ENCODE peak calls at places on chromosomes 7 and 10, in six cellular contexts. G is neural crest cell, F is PC-3, U is tibial artery, Y is coronary artery, E is type B pancreatic cell. X is an unnamed sample.

GRCh38 chr7:117623606-117624005 is 143.8 kb downstream of the CFTR start:
- DNase-seq in U (no peak), Y (no peak), E (no peak), G (no peak), F (no peak), X (no peak)

GRCh38 chr10:133276435-133277201 is at the start of gene ADAM8:
- DNase-seq in F (peak; percentile 61), U (no peak), E (no peak), G (no peak), Y (no peak), X (no peak)

GRCh38 chr10:61639952-61640351 is 22.8 kb upstream of the CABCOCO1 start:
- DNase-seq in E (no peak), U (no peak), Y (no peak), F (peak; percentile 48), G (no peak), X (no peak)

GRCh38 chr7:104922187-104923009 is 91.6 kb upstream of the KMT2E start:
- DNase-seq in G (no peak), U (no peak), E (no peak), Y (no peak), F (no peak), X (no peak)

GRCh38 chr10:2958659-2959058 is 108.7 kb upstream of the PFKP start:
- DNase-seq in F (no peak), G (no peak), U (no peak), E (no peak), Y (no peak), X (no peak)

GRCh38 chr7:50712527-50713356 is 70.0 kb downstream of the GRB10 start:
- DNase-seq in F (no peak), E (no peak), U (no peak), G (no peak), Y (no peak), X (no peak)

GRCh38 chr10:78408671-78409472 is 375.2 kb downstream of the RPS24 start:
- DNase-seq in G (no peak), F (peak; percentile 61), U (peak; percentile 91), E (no peak), Y (peak; percentile 83), X (no peak)

GRCh38 chr7:96781919-96782318 is 72.3 kb upstream of the SEM1 start:
- DNase-seq in G (no peak), E (no peak), U (no peak), F (peak; percentile 26), Y (no peak), X (no peak)

GRCh38 chr7:13024323-13024722 is 336.9 kb downstream of the ARL4A start:
- DNase-seq in F (no peak), Y (no peak), G (no peak), U (no peak), E (no peak), X (no peak)

GRCh38 chr10:89206402-89207180 is 526 bp downstream of the CH25H start:
- DNase-seq in G (peak; percentile 9), Y (peak; percentile 79), E (no peak), U (peak; percentile 69), F (no peak), X (peak; percentile 85)

GRCh38 chr10:35768011-35768410 is 125.9 kb upstream of the FZD8 start:
- DNase-seq in E (no peak), G (no peak), Y (no peak), U (no peak), F (no peak), X (no peak)

GRCh38 chr10:119754085-119754484 is 28.2 kb downstream of the INPP5F start:
- DNase-seq in U (no peak), G (no peak), F (no peak), E (no peak), Y (no peak), X (no peak)

GRCh38 chr10:50623299-50624153 is at the start of gene SGMS1:
- DNase-seq in G (peak; percentile 67), U (peak; percentile 92), F (peak; percentile 97), E (peak; percentile 88), Y (peak; percentile 88), X (peak; percentile 96)

GRCh38 chr10:130231211-130231850 is 95.1 kb downstream of the GLRX3 start:
- DNase-seq in F (no peak), Y (peak; percentile 69), G (no peak), U (no peak), E (no peak), X (peak; percentile 82)

GRCh38 chr7:129431911-129432643 is 2.2 kb upstream of the STRIP2 start:
- DNase-seq in E (no peak), Y (no peak), G (no peak), F (no peak), U (no peak), X (no peak)

GRCh38 chr7:31958216-31958615 is 112.0 kb downstream of the PDE1C start:
- DNase-seq in G (no peak), E (no peak), F (no peak), Y (no peak), U (no peak), X (no peak)

GRCh38 chr10:48466611-48467240 is 138.1 kb downstream of the ARHGAP22 start:
- DNase-seq in U (peak; percentile 62), E (peak; percentile 66), F (no peak), G (no peak), Y (no peak), X (peak; percentile 82)

GRCh38 chr7:88357794-88358533 is 51.3 kb upstream of the STEAP4 start:
- DNase-seq in E (no peak), F (peak; percentile 54), U (no peak), G (no peak), Y (no peak), X (no peak)

GRCh38 chr7:84060000-84060399 is 134.6 kb downstream of the SEMA3A start:
- DNase-seq in F (peak; percentile 62), U (no peak), E (no peak), G (no peak), Y (no peak), X (no peak)

GRCh38 chr10:117603726-117604125 is 61.2 kb downstream of the EMX2 start:
- DNase-seq in E (no peak), U (no peak), G (no peak), F (no peak), Y (peak; percentile 28), X (no peak)

DNA sequence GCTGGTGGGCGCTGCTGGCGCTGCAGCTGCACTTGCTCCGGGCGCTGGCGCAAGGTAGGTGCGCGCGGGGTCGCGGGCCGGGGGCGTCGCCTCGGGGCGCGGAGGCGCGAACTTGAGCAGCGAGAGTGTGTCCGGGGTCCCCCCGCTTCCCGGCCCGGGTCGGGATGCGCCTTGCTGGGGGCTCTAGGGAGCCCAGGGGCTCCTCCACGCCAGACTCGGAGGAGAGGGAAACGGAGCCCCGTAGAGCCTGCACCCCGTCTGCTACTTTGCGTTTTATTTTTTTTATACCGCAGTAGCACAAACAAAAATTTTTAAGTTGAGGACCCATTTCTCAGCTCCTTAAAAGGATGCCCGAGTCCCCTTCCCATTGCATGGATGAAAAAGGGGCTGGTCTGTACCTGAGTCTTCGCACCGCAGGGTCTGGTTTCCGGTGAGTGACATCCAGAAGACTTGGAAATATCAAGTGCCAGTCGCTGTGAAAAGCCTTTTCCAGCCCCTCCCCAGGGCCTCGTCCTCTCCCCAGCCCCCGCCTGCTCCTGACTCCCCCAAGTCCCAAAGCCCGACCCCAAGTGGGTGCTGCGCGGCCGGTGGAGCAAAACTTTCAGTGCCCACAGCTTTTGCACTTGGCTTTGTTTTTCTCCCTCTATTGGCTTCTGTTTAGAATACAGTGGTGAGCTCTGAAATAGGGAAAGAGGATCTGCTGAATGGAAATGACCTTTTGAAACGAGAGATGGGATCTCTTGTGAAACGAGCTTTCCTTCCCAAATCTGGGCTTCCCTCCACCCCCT is 973 bp downstream of the SDK1 start:
- DNase-seq in G (peak; percentile 26), F (peak; percentile 39), E (no peak), U (peak; percentile 70), Y (peak; percentile 76), X (no peak)
- TF ChIP-seq CTCF in G (peak; percentile 51), F (peak; percentile 23), E (peak; percentile 63), U (peak; percentile 33), Y (no peak), X (peak; percentile 51)

GRCh38 chr10:102918817-102919236 is 733 bp downstream of the CNNM2 start:
- DNase-seq in G (no peak), E (no peak), F (no peak), Y (no peak), U (no peak), X (no peak)
- TF ChIP-seq CTCF in G (no peak), E (no peak), F (no peak), Y (no peak), U (no peak), X (no peak)

DNA sequence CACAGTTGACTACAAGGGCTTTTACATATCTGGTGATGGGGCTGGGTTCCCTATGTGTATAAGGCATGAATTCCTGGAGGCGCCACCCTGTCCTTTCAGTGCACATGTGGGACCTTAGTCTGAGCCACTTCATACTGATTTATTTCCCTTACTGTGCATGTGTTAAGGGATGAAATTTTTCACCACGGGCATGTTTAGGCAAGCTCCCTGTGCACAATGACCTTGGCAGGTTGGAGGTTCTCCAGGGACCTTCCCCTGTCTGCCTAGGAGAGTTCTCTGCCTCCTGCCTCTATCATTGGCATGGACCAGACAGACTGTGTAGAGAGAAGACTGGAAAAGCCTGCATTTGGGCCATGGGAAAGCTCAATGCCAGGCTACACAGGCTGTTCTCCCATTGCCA is 145.9 kb upstream of the ITGB1 start:
- DNase-seq in E (no peak), Y (no peak), F (no peak), U (no peak), G (no peak), X (no peak)
- TF ChIP-seq CTCF in E (no peak), Y (no peak), F (no peak), U (no peak), G (no peak), X (no peak)

GRCh38 chr7:80134536-80135305 is at the start of gene GNAI1:
- DNase-seq in G (peak; percentile 75), U (peak; percentile 93), F (peak; percentile 81), E (peak; percentile 88), Y (peak; percentile 85), X (peak; percentile 95)
- TF ChIP-seq CTCF in G (peak; percentile 57), U (peak; percentile 30), F (peak; percentile 43), E (peak; percentile 67), Y (no peak), X (peak; percentile 70)

DNA sequence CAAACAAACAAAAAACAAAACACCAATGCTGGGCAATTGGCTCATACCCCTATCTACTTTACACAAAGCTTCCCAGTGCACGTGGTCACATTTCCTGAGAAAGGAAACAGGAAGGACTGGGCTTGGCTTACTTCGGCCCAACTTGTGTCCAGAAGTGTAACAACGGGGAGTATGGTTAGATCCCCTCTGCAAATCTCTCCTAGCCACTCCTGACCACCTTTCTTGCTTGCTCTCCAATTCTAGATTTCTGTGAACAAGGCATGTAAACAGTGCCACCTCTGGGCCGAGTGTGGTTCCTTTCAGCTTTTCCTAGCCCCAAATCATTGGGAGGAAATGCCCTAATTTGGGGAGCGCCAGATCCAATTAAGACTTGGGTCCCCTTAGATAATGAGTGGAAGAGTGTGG is 21.0 kb upstream of the FRAT2 start:
- DNase-seq in Y (no peak), U (no peak), G (no peak), E (no peak), F (no peak), X (no peak)
- TF ChIP-seq CTCF in Y (no peak), U (peak; percentile 38), G (peak; percentile 56), E (peak; percentile 49), F (peak; percentile 46), X (peak; percentile 42)

GRCh38 chr7:1151653-1152425 is 8.2 kb downstream of the ZFAND2A start:
- DNase-seq in F (no peak), U (no peak), G (no peak), Y (no peak), E (no peak), X (no peak)
- TF ChIP-seq CTCF in F (no peak), U (no peak), G (no peak), Y (no peak), E (no peak), X (no peak)

X was measured in osteocyte.